ENCODE peak calls at places on chromosomes 16 and 17, in five cellular contexts. One of them, this sample, is unnamed.

GRCh38 chr17:43597624-43598358 is 51.7 kb upstream of the ETV4 start:
- DNase-seq in activated CD4-positive, alpha-beta T cell treated with anti-CD3 and anti-CD28 coated beads for 48 hours: no peak
- DNase-seq in upper lobe of right lung: no peak
- DNase-seq in activated T-helper 1 cell treated with anti-CD3 and anti-CD28 coated beads, Interleukin-12 subunit alpha, Interleukin-12 subunit beta, Interleukin-2, Interleukin-4 antibody, amounts not matched to agents 30 ng/mL and 10 ng/mL and 1 ng/mL, durations not matched to agents 14 hours and 24 hours and 36 hours: no peak
- DNase-seq in right lobe of liver: no peak
- DNase-seq in this sample: no peak

GRCh38 chr16:84950906-84951305 is 60.4 kb downstream of the ZDHHC7 start:
- DNase-seq in activated CD4-positive, alpha-beta T cell treated with anti-CD3 and anti-CD28 coated beads for 48 hours: peak; percentile 61
- DNase-seq in upper lobe of right lung: no peak
- DNase-seq in activated T-helper 1 cell treated with anti-CD3 and anti-CD28 coated beads, Interleukin-12 subunit alpha, Interleukin-12 subunit beta, Interleukin-2, Interleukin-4 antibody, amounts not matched to agents 30 ng/mL and 10 ng/mL and 1 ng/mL, durations not matched to agents 14 hours and 24 hours and 36 hours: no peak
- DNase-seq in right lobe of liver: no peak
- DNase-seq in this sample: peak; percentile 42

GRCh38 chr17:49443862-49444261 is 29.2 kb upstream of the PHB1 start:
- DNase-seq in activated CD4-positive, alpha-beta T cell treated with anti-CD3 and anti-CD28 coated beads for 48 hours: no peak
- DNase-seq in upper lobe of right lung: no peak
- DNase-seq in activated T-helper 1 cell treated with anti-CD3 and anti-CD28 coated beads, Interleukin-12 subunit alpha, Interleukin-12 subunit beta, Interleukin-2, Interleukin-4 antibody, amounts not matched to agents 30 ng/mL and 10 ng/mL and 1 ng/mL, durations not matched to agents 14 hours and 24 hours and 36 hours: no peak
- DNase-seq in right lobe of liver: no peak
- DNase-seq in this sample: no peak

GRCh38 chr16:65510241-65510640 is 388.4 kb upstream of the CDH11 start:
- DNase-seq in activated CD4-positive, alpha-beta T cell treated with anti-CD3 and anti-CD28 coated beads for 48 hours: no peak
- DNase-seq in upper lobe of right lung: no peak
- DNase-seq in activated T-helper 1 cell treated with anti-CD3 and anti-CD28 coated beads, Interleukin-12 subunit alpha, Interleukin-12 subunit beta, Interleukin-2, Interleukin-4 antibody, amounts not matched to agents 30 ng/mL and 10 ng/mL and 1 ng/mL, durations not matched to agents 14 hours and 24 hours and 36 hours: no peak
- DNase-seq in right lobe of liver: no peak
- DNase-seq in this sample: no peak

GRCh38 chr16:79747688-79748087 is 147.2 kb upstream of the MAF start:
- DNase-seq in activated CD4-positive, alpha-beta T cell treated with anti-CD3 and anti-CD28 coated beads for 48 hours: no peak
- DNase-seq in upper lobe of right lung: no peak
- DNase-seq in activated T-helper 1 cell treated with anti-CD3 and anti-CD28 coated beads, Interleukin-12 subunit alpha, Interleukin-12 subunit beta, Interleukin-2, Interleukin-4 antibody, amounts not matched to agents 30 ng/mL and 10 ng/mL and 1 ng/mL, durations not matched to agents 14 hours and 24 hours and 36 hours: no peak
- DNase-seq in right lobe of liver: no peak
- DNase-seq in this sample: no peak

GRCh38 chr17:80925668-80926067 is 66.0 kb upstream of the CHMP6 start:
- DNase-seq in activated CD4-positive, alpha-beta T cell treated with anti-CD3 and anti-CD28 coated beads for 48 hours: no peak
- DNase-seq in upper lobe of right lung: peak; percentile 61
- DNase-seq in activated T-helper 1 cell treated with anti-CD3 and anti-CD28 coated beads, Interleukin-12 subunit alpha, Interleukin-12 subunit beta, Interleukin-2, Interleukin-4 antibody, amounts not matched to agents 30 ng/mL and 10 ng/mL and 1 ng/mL, durations not matched to agents 14 hours and 24 hours and 36 hours: no peak
- DNase-seq in right lobe of liver: no peak
- DNase-seq in this sample: no peak

GRCh38 chr16:19898924-19899604 is 14.4 kb upstream of the GPRC5B start:
- DNase-seq in activated CD4-positive, alpha-beta T cell treated with anti-CD3 and anti-CD28 coated beads for 48 hours: peak; percentile 62
- DNase-seq in upper lobe of right lung: no peak
- DNase-seq in activated T-helper 1 cell treated with anti-CD3 and anti-CD28 coated beads, Interleukin-12 subunit alpha, Interleukin-12 subunit beta, Interleukin-2, Interleukin-4 antibody, amounts not matched to agents 30 ng/mL and 10 ng/mL and 1 ng/mL, durations not matched to agents 14 hours and 24 hours and 36 hours: peak; percentile 17
- DNase-seq in right lobe of liver: peak; percentile 50
- DNase-seq in this sample: peak; percentile 53

GRCh38 chr16:23448392-23448791 is 4.6 kb downstream of the COG7 start:
- DNase-seq in activated CD4-positive, alpha-beta T cell treated with anti-CD3 and anti-CD28 coated beads for 48 hours: no peak
- DNase-seq in upper lobe of right lung: no peak
- DNase-seq in activated T-helper 1 cell treated with anti-CD3 and anti-CD28 coated beads, Interleukin-12 subunit alpha, Interleukin-12 subunit beta, Interleukin-2, Interleukin-4 antibody, amounts not matched to agents 30 ng/mL and 10 ng/mL and 1 ng/mL, durations not matched to agents 14 hours and 24 hours and 36 hours: no peak
- DNase-seq in right lobe of liver: no peak
- DNase-seq in this sample: no peak

GRCh38 chr17:42553161-42553818 is 567 bp downstream of the HSD17B1 start:
- DNase-seq in activated CD4-positive, alpha-beta T cell treated with anti-CD3 and anti-CD28 coated beads for 48 hours: no peak
- DNase-seq in upper lobe of right lung: peak; percentile 67
- DNase-seq in activated T-helper 1 cell treated with anti-CD3 and anti-CD28 coated beads, Interleukin-12 subunit alpha, Interleukin-12 subunit beta, Interleukin-2, Interleukin-4 antibody, amounts not matched to agents 30 ng/mL and 10 ng/mL and 1 ng/mL, durations not matched to agents 14 hours and 24 hours and 36 hours: no peak
- DNase-seq in right lobe of liver: no peak
- DNase-seq in this sample: no peak

GRCh38 chr17:4010754-4011153 is 46.5 kb upstream of the ATP2A3 start:
- DNase-seq in activated CD4-positive, alpha-beta T cell treated with anti-CD3 and anti-CD28 coated beads for 48 hours: no peak
- DNase-seq in upper lobe of right lung: no peak
- DNase-seq in activated T-helper 1 cell treated with anti-CD3 and anti-CD28 coated beads, Interleukin-12 subunit alpha, Interleukin-12 subunit beta, Interleukin-2, Interleukin-4 antibody, amounts not matched to agents 30 ng/mL and 10 ng/mL and 1 ng/mL, durations not matched to agents 14 hours and 24 hours and 36 hours: no peak
- DNase-seq in right lobe of liver: no peak
- DNase-seq in this sample: no peak

GRCh38 chr17:973053-973452 is 6.5 kb downstream of the NXN start:
- DNase-seq in activated CD4-positive, alpha-beta T cell treated with anti-CD3 and anti-CD28 coated beads for 48 hours: no peak
- DNase-seq in upper lobe of right lung: no peak
- DNase-seq in activated T-helper 1 cell treated with anti-CD3 and anti-CD28 coated beads, Interleukin-12 subunit alpha, Interleukin-12 subunit beta, Interleukin-2, Interleukin-4 antibody, amounts not matched to agents 30 ng/mL and 10 ng/mL and 1 ng/mL, durations not matched to agents 14 hours and 24 hours and 36 hours: no peak
- DNase-seq in right lobe of liver: no peak
- DNase-seq in this sample: no peak